ENCODE peak calls at places on chromosomes 7 and 10, in six cellular contexts. Q is ovary, L is suprapubic skin, M is HepG2, P is H1, Y is sigmoid colon. Z is an unnamed sample.

GRCh38 chr10:9222917-9223316 is 1168.4 kb downstream of the GATA3 start:
- DNase-seq in P (no peak), L (no peak), Q (no peak), Y (no peak), M (no peak), Z (no peak)

GRCh38 chr10:13100349-13101294 is 659 bp downstream of the OPTN start:
- DNase-seq in Y (peak; percentile 74), L (peak; percentile 75), Q (peak; percentile 50), P (no peak), M (peak; percentile 15), Z (no peak)

GRCh38 chr10:101080933-101081546 is 19.3 kb downstream of the KAZALD1 start:
- DNase-seq in L (no peak), M (no peak), Y (no peak), P (no peak), Q (no peak), Z (no peak)

GRCh38 chr7:80883188-80884025 is 35.4 kb downstream of the SEMA3C start:
- DNase-seq in L (no peak), Y (no peak), M (peak; percentile 8), Q (no peak), P (no peak), Z (no peak)

GRCh38 chr7:90625562-90625961 is 29.4 kb downstream of the CDK14 start:
- DNase-seq in Y (peak; percentile 87), L (peak; percentile 63), Q (peak; percentile 68), M (no peak), P (no peak), Z (no peak)

GRCh38 chr7:156703773-156704482 is 63.4 kb downstream of the RNF32 start:
- DNase-seq in L (no peak), Y (no peak), M (no peak), Q (no peak), P (no peak), Z (no peak)

GRCh38 chr7:105097619-105098018 is 83.6 kb downstream of the KMT2E start:
- DNase-seq in P (no peak), Q (no peak), Y (no peak), M (no peak), L (no peak), Z (no peak)

GRCh38 chr10:113520606-113521481 is 32.0 kb upstream of the HABP2 start:
- DNase-seq in M (peak; percentile 41), Y (peak; percentile 90), L (peak; percentile 69), Q (peak; percentile 61), P (peak; percentile 75), Z (no peak)

GRCh38 chr7:43583424-43584199 is 704 bp downstream of the STK17A start:
- DNase-seq in Y (peak; percentile 84), Q (peak; percentile 70), L (peak; percentile 84), M (peak; percentile 25), P (peak; percentile 69), Z (no peak)

GRCh38 chr10:105266966-105267539 is 626.0 kb downstream of the SORCS3 start:
- DNase-seq in P (no peak), Q (no peak), Y (no peak), M (no peak), L (no peak), Z (peak; percentile 17)

GRCh38 chr10:78365711-78366110 is 332.0 kb downstream of the RPS24 start:
- DNase-seq in M (no peak), P (no peak), L (no peak), Q (no peak), Y (no peak), Z (no peak)

GRCh38 chr10:19825690-19826089 is 9.5 kb downstream of the PLXDC2 start:
- DNase-seq in P (no peak), M (no peak), Y (no peak), Q (no peak), L (no peak), Z (no peak)

GRCh38 chr7:27723086-27723485 is 16.9 kb upstream of the TAX1BP1 start:
- DNase-seq in Q (no peak), Y (peak; percentile 75), L (no peak), P (no peak), M (no peak), Z (peak; percentile 31)

GRCh38 chr10:5400843-5401242 is 3.8 kb downstream of the TUBAL3 start:
- DNase-seq in Q (no peak), Y (no peak), L (no peak), P (no peak), M (no peak), Z (no peak)

GRCh38 chr7:12369700-12370099 is 34.0 kb downstream of the VWDE start:
- DNase-seq in M (no peak), L (no peak), P (no peak), Y (no peak), Q (no peak), Z (no peak)

GRCh38 chr10:27360581-27361172 is 120.1 kb upstream of the ACBD5 start:
- DNase-seq in Q (peak; percentile 17), P (peak; percentile 85), L (peak; percentile 70), M (peak; percentile 64), Y (peak; percentile 86), Z (no peak)

DNA sequence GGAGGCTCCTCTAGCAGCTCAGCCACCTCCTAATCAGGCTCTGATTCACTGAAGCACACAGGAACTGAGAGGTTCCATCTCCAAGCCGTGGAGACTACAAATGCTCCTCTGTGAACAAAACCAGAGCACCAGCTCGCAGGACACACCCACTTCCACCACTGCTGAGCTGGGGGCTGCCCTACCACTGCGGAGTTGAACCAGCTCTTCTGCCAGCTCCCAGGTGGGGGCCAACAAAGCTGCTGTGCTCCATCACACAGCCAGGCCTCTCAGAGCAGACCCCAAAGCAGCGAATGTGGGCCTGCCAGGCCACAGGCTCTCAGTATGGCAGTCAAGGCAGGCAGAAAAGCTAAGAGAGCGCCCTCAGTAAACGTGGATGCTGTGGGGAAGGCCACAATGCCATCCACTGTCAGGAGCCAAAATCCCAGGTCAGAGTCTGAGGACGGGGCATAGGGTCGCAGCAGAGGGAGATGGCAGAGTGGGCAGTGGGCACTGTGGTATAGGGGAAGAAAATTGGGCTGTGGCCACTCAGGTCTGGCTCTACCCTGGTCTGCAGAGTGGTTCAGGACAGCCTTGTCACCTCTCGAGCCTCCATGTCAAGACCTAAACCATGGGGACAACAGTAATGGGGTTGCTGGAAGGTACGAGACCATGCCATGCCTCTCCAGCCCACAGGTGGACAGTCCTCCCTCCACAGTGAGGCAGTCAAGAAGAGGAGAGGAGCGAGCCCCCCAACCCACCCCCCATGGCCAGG is 82.1 kb downstream of the GRID1 start:
- DNase-seq in Y (peak; percentile 37), Q (no peak), P (peak; percentile 35), L (no peak), M (no peak), Z (no peak)
- TF ChIP-seq POLR2A in Y (no peak), Q (no peak), P (no peak), L (no peak), M (no peak), Z (no peak)

GRCh38 chr7:107938448-107939250 is 47.7 kb downstream of the DLD start:
- DNase-seq in L (no peak), M (no peak), P (no peak), Q (peak; percentile 67), Y (peak; percentile 88), Z (no peak)
- TF ChIP-seq EP300 in L (no peak), M (no peak), P (no peak), Q (no peak), Y (no peak), Z (peak; percentile 17)

GRCh38 chr10:123274513-123275182 is 120.4 kb downstream of the BUB3 start:
- DNase-seq in Y (no peak), M (no peak), P (no peak), Q (no peak), L (no peak), Z (no peak)
- TF ChIP-seq POLR2A in Y (no peak), M (no peak), P (no peak), Q (no peak), L (no peak), Z (no peak)

DNA sequence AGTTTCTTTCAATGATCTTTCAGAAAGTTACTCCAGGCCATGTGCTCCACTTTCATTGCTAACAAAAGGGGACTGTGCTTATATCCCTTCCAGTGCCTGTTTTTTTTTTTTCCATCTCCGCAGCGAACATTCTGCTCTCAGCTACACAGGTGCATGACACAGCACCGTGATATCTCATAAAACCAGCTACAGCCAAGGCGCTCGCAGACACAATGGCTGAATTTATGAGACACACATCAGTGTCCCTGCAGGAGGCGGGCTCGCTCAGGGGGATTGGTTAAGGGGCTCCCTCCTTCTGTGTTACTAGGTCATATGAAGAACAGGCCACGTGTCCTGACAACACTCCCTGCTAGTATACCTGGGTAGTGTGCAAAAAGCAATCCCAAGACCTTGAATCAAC is 245.5 kb downstream of the SKAP2 start:
- DNase-seq in M (no peak), L (no peak), P (no peak), Q (no peak), Y (no peak), Z (no peak)
- TF ChIP-seq EP300 in M (no peak), L (no peak), P (no peak), Q (no peak), Y (no peak), Z (no peak)

DNA sequence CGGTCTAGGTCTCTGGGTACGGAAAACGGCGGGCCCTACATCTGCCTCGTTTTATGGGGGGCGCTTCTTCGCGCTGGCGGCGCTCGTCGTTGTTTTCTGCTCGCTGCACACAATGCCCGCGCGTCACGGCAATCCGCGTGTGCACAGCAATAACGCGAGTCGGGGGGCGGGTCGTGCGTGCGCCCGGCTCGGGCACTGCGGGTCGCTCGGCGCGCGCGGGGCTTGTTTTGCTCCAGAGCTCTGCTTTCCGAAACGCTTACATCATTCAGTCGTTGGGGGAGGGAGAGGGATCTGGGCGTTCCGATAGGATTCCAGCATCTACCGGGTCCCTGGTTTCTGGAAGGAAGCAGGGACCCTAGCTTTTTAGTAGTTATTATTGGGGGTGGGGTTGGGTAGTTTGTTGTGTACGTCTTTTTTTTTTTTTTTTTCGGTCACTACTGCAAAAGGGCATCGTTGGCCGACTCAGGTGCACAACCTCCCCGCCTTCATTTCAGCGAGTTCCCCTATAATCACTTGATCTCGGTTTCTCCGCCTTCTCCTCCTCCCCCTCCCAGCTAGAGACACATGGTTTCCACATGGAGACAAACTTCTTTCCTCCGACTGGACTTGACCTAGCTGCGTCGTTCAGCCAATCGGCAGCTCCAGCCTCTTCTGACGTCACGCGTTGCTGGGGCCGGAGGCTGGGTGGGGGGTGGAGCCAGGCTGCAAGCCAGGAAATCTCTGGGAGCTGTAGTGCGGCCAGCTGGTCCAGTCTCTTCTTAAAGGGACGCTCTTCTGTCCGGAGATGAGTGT is 3.5 kb downstream of the MXI1 start:
- DNase-seq in Q (peak; percentile 98), L (peak; percentile 98), M (peak; percentile 95), P (peak; percentile 97), Y (peak; percentile 99), Z (peak; percentile 99)
- TF ChIP-seq POLR2A in Q (peak; percentile 87), L (no peak), M (peak; percentile 52), P (peak; percentile 47), Y (peak; percentile 85), Z (peak; percentile 64)

Z was measured in esophagus muscularis mucosa.